ENCODE peak calls at places on chromosomes 16 and 17, in eight cellular contexts. Y, M, R, X, U, W, N and G are unnamed samples.

GRCh38 chr17:46158323-46159296 is 34.6 kb downstream of the KANSL1 start:
- DNase-seq in Y (no peak), M (no peak), R (no peak), X (no peak), U (no peak), W (no peak), N (no peak), G (peak)

GRCh38 chr17:57305329-57305728 is 49.0 kb downstream of the MSI2 start:
- DNase-seq in Y (no peak), M (no peak), R (no peak), X (no peak), U (no peak), W (no peak), N (no peak), G (no peak)

GRCh38 chr16:71626858-71627213 is 852 bp downstream of the MARVELD3 start:
- DNase-seq in Y (no peak), M (no peak), R (no peak), X (no peak), U (no peak), W (no peak), N (no peak), G (no peak)

GRCh38 chr17:75044716-75045115 is 2.1 kb downstream of the ATP5PD start:
- DNase-seq in Y (no peak), M (no peak), R (no peak), X (no peak), U (no peak), W (no peak), N (no peak), G (no peak)

GRCh38 chr17:43482103-43483012 is 1.4 kb upstream of the DHX8 start:
- DNase-seq in Y (no peak), M (no peak), R (no peak), X (no peak), U (no peak), W (no peak), N (no peak), G (no peak)

GRCh38 chr17:28030386-28030785 is 12.1 kb upstream of the NLK start:
- DNase-seq in Y (no peak), M (no peak), R (no peak), X (no peak), U (no peak), W (no peak), N (no peak), G (no peak)

GRCh38 chr17:44345497-44346026 is 460 bp downstream of the GRN start:
- DNase-seq in Y (no peak), M (no peak), R (peak), X (peak), U (no peak), W (peak), N (no peak), G (peak)

GRCh38 chr16:49528564-49529150 is 155.1 kb downstream of the C16orf78 start:
- DNase-seq in Y (no peak), M (no peak), R (no peak), X (peak), U (no peak), W (peak), N (no peak), G (no peak)

GRCh38 chr17:79993390-79994221 is 42.1 kb downstream of the TBC1D16 start:
- DNase-seq in Y (no peak), M (peak), R (no peak), X (no peak), U (no peak), W (peak), N (peak), G (peak)

GRCh38 chr16:56255904-56256303 is 64.6 kb downstream of the GNAO1 start:
- DNase-seq in Y (no peak), M (no peak), R (no peak), X (no peak), U (no peak), W (no peak), N (no peak), G (no peak)

GRCh38 chr17:48639136-48639535 is 13.0 kb upstream of the HOXB9 start:
- DNase-seq in Y (no peak), M (no peak), R (no peak), X (no peak), U (no peak), W (no peak), N (no peak), G (no peak)

GRCh38 chr16:25553711-25554436 is 137.9 kb upstream of the HS3ST4 start:
- DNase-seq in Y (no peak), M (no peak), R (no peak), X (no peak), U (no peak), W (no peak), N (no peak), G (no peak)

GRCh38 chr17:5272313-5272712 is 9.8 kb upstream of the RABEP1 start:
- DNase-seq in Y (no peak), M (no peak), R (no peak), X (no peak), U (no peak), W (no peak), N (no peak), G (no peak)

GRCh38 chr17:21573961-21574610 is 118.2 kb upstream of the KCNJ18 start:
- DNase-seq in Y (no peak), M (no peak), R (no peak), X (peak), U (peak), W (peak), N (no peak), G (no peak)

GRCh38 chr17:65290616-65291015 is 153.4 kb downstream of the RGS9 start:
- DNase-seq in Y (no peak), M (no peak), R (no peak), X (no peak), U (no peak), W (no peak), N (no peak), G (no peak)

GRCh38 chr17:50926523-50926922 is 60.4 kb upstream of the TOB1 start:
- DNase-seq in Y (no peak), M (no peak), R (no peak), X (no peak), U (no peak), W (no peak), N (no peak), G (no peak)

GRCh38 chr16:63737633-63738032 is 1384.2 kb downstream of the CDH11 start:
- DNase-seq in Y (no peak), M (no peak), R (no peak), X (no peak), U (no peak), W (peak), N (no peak), G (no peak)

GRCh38 chr17:79422236-79422635 is 188.6 kb downstream of the RBFOX3 start:
- DNase-seq in Y (no peak), M (no peak), R (no peak), X (no peak), U (no peak), W (no peak), N (no peak), G (no peak)

GRCh38 chr17:68790931-68791330 is 164.3 kb downstream of the ABCA8 start:
- DNase-seq in Y (no peak), M (no peak), R (no peak), X (no peak), U (no peak), W (no peak), N (no peak), G (no peak)

GRCh38 chr17:34892864-34893263 is 68.4 kb downstream of the CCT6B start:
- DNase-seq in Y (no peak), M (no peak), R (peak), X (no peak), U (no peak), W (no peak), N (no peak), G (peak)

GRCh38 chr17:40806131-40806530 is 6.4 kb upstream of the KRT28 start:
- DNase-seq in Y (no peak), M (no peak), R (no peak), X (no peak), U (no peak), W (peak), N (no peak), G (no peak)

GRCh38 chr17:80424878-80425765 is 10.2 kb downstream of the ENDOV start:
- DNase-seq in Y (no peak), M (no peak), R (no peak), X (no peak), U (no peak), W (no peak), N (no peak), G (no peak)

GRCh38 chr17:62732125-62732524 is 76.0 kb downstream of the MARCHF10 start:
- DNase-seq in Y (no peak), M (no peak), R (no peak), X (no peak), U (no peak), W (no peak), N (no peak), G (no peak)

GRCh38 chr17:77919276-77919675 is 39.2 kb upstream of the TNRC6C start:
- DNase-seq in Y (no peak), M (no peak), R (no peak), X (no peak), U (no peak), W (no peak), N (no peak), G (no peak)

GRCh38 chr16:59478806-59479205 is 744.7 kb upstream of the GOT2 start:
- DNase-seq in Y (no peak), M (no peak), R (no peak), X (no peak), U (no peak), W (peak), N (no peak), G (no peak)